ENCODE peak calls at places on chromosomes 4 and X, in nine cellular contexts. F, N, L, S, P, C, O, K and H are unnamed samples.

GRCh38 chr4:150321113-150321512 is 242.9 kb downstream of the DCLK2 start:
- DNase-seq in F (no peak), N (no peak), L (no peak), S (no peak), P (no peak), C (no peak), O (no peak), K (no peak), H (no peak)

GRCh38 chr4:169640261-169640880 is 20.0 kb downstream of the CLCN3 start:
- DNase-seq in F (no peak), N (no peak), L (peak), S (no peak), P (no peak), C (peak), O (no peak), K (peak), H (no peak)

GRCh38 chr4:73740353-73740778 is at the start of gene CXCL8:
- DNase-seq in F (peak), N (peak), L (peak), S (peak), P (peak), C (peak), O (no peak), K (peak), H (peak)

GRCh38 chr4:171130126-171130801 is 682.9 kb upstream of the GALNTL6 start:
- DNase-seq in F (no peak), N (no peak), L (no peak), S (no peak), P (no peak), C (no peak), O (peak), K (no peak), H (no peak)

GRCh38 chrX:120464409-120464808 is 4.7 kb downstream of the LAMP2 start:
- DNase-seq in F (no peak), N (no peak), L (no peak), S (no peak), P (no peak), C (no peak), O (no peak), K (no peak), H (no peak)

GRCh38 chr4:76090241-76090691 is 15.8 kb downstream of the ART3 start:
- DNase-seq in F (no peak), N (no peak), L (peak), S (peak), P (peak), C (peak), O (peak), K (peak), H (peak)

GRCh38 chr4:123127865-123128264 is 205.5 kb upstream of the NUDT6 start:
- DNase-seq in F (no peak), N (peak), L (peak), S (no peak), P (no peak), C (no peak), O (no peak), K (peak), H (no peak)

GRCh38 chrX:30144971-30145731 is 70.2 kb upstream of the MAGEB2 start:
- DNase-seq in F (no peak), N (no peak), L (no peak), S (no peak), P (no peak), C (no peak), O (no peak), K (no peak), H (no peak)

GRCh38 chrX:105564536-105564935 is 257.8 kb upstream of the NRK start:
- DNase-seq in F (no peak), N (no peak), L (peak), S (no peak), P (no peak), C (peak), O (peak), K (peak), H (no peak)

GRCh38 chrX:53073115-53073581 is 9.0 kb upstream of the TSPYL2 start:
- DNase-seq in F (peak), N (no peak), L (no peak), S (no peak), P (no peak), C (no peak), O (no peak), K (no peak), H (no peak)

GRCh38 chr4:177726111-177726510 is 283.9 kb upstream of the AGA start:
- DNase-seq in F (no peak), N (no peak), L (no peak), S (no peak), P (no peak), C (no peak), O (peak), K (peak), H (no peak)

GRCh38 chr4:116180056-116180690 is 905.2 kb downstream of the TRAM1L1 start:
- DNase-seq in F (peak), N (peak), L (no peak), S (no peak), P (no peak), C (no peak), O (no peak), K (peak), H (no peak)

GRCh38 chrX:110421499-110422455 is 63.1 kb downstream of the RTL9 start:
- DNase-seq in F (no peak), N (no peak), L (no peak), S (no peak), P (no peak), C (no peak), O (no peak), K (no peak), H (no peak)

GRCh38 chrX:40168183-40169015 is 70.6 kb upstream of the BCOR start:
- DNase-seq in F (no peak), N (no peak), L (no peak), S (no peak), P (no peak), C (no peak), O (no peak), K (no peak), H (no peak)
- TF ChIP-seq CTCF in F (no peak), N (no peak), L (no peak), S (no peak), P (no peak), C (no peak), O (no peak), K (no peak), H (no peak)

GRCh38 chr4:130336585-130337217 is 1240.7 kb downstream of the C4orf33 start:
- DNase-seq in F (peak), N (peak), L (peak), S (no peak), P (no peak), C (no peak), O (no peak), K (peak), H (no peak)
- TF ChIP-seq CTCF in F (no peak), N (peak), L (peak), S (peak), P (no peak), C (peak), O (peak), K (peak), H (peak)

DNA sequence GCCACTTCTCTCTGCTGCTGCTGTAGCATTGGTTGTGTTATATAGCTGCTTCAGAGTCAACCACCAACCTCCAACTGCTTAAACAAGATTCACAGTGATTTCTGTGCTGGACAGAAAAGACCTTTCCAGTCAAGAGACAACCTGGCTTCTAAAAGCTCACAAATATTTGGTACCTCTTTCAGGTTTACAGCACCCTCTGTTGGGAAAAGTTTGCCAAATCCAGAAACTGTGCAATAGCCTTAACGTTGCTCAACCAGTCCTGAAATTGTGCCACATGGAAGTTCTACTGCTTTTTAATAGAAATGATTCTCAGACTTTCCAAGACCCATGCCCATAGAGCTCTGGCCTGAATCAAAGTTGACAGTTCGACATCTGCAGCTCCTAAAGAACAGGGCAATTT is 842.1 kb upstream of the HTR2C start:
- DNase-seq in F (peak), N (peak), L (peak), S (no peak), P (no peak), C (no peak), O (no peak), K (peak), H (no peak)
- TF ChIP-seq CTCF in F (peak), N (peak), L (peak), S (no peak), P (no peak), C (no peak), O (peak), K (no peak), H (no peak)

GRCh38 chrX:21974011-21974385 is 33.5 kb downstream of the SMS start:
- DNase-seq in F (no peak), N (no peak), L (no peak), S (no peak), P (no peak), C (no peak), O (no peak), K (no peak), H (no peak)

GRCh38 chrX:21978346-21978745 is 37.8 kb downstream of the SMS start:
- DNase-seq in F (no peak), N (no peak), L (no peak), S (no peak), P (no peak), C (no peak), O (no peak), K (no peak), H (no peak)

GRCh38 chrX:21975242-21975641 is 34.7 kb downstream of the SMS start:
- DNase-seq in F (no peak), N (no peak), L (no peak), S (no peak), P (no peak), C (no peak), O (no peak), K (no peak), H (no peak)

GRCh38 chrX:21973321-21974010 is 33.0 kb downstream of the SMS start:
- DNase-seq in F (no peak), N (no peak), L (no peak), S (no peak), P (no peak), C (no peak), O (no peak), K (no peak), H (no peak)

DNA sequence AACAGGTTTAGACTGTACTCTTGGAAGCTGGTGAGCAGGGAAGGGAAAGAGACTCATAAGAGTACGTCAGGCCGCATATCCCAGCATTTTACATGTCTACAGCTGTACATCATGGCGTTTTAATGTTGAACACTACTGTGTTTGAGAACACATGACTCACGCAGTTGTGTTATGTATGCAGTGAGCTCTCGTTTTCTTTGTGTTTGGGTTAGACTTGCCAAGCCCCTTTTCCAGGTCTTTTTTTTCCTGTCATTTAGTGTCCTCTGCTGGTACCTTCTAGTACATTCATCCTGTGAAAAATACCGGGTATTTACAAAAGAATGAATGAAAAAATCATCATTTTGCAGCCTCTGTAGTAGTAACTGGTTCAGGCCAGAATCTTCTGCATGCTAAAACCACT is 35.3 kb downstream of the SMS start:
- DNase-seq in F (no peak), N (peak), L (peak), S (no peak), P (no peak), C (peak), O (no peak), K (peak), H (no peak)
- TF ChIP-seq CTCF in F (no peak), N (peak), L (peak), S (peak), P (peak), C (peak), O (no peak), K (peak), H (no peak)